ENCODE peak calls at places on chromosomes 6 and 20, in five cellular contexts. One of them, this sample, is unnamed.

GRCh38 chr20:46990017-46990810 is 95.6 kb downstream of the EYA2 start:
- DNase-seq in IMR-90: no peak
- DNase-seq in ovary: no peak
- DNase-seq in pancreas: no peak
- DNase-seq in mesendoderm: no peak
- DNase-seq in this sample: peak; percentile 55

GRCh38 chr6:109441069-109441816 is 719 bp downstream of the SMPD2 start:
- DNase-seq in IMR-90: peak; percentile 47
- DNase-seq in ovary: peak; percentile 54
- DNase-seq in pancreas: peak; percentile 74
- DNase-seq in mesendoderm: peak; percentile 87
- DNase-seq in this sample: peak; percentile 73

GRCh38 chr6:11236351-11236750 is 3.9 kb upstream of the NEDD9 start:
- DNase-seq in IMR-90: no peak
- DNase-seq in ovary: no peak
- DNase-seq in pancreas: no peak
- DNase-seq in mesendoderm: no peak
- DNase-seq in this sample: no peak

GRCh38 chr20:40688129-40689099 is 622 bp downstream of the MAFB start:
- DNase-seq in IMR-90: peak; percentile 1
- DNase-seq in ovary: peak; percentile 28
- DNase-seq in pancreas: peak; percentile 74
- DNase-seq in mesendoderm: no peak
- DNase-seq in this sample: peak; percentile 43

GRCh38 chr6:122715725-122716124 is 63.8 kb upstream of the FABP7 start:
- DNase-seq in IMR-90: peak; percentile 82
- DNase-seq in ovary: no peak
- DNase-seq in pancreas: no peak
- DNase-seq in mesendoderm: no peak
- DNase-seq in this sample: no peak

GRCh38 chr6:43812850-43813584 is 43.0 kb downstream of the VEGFA start:
- DNase-seq in IMR-90: peak; percentile 7
- DNase-seq in ovary: no peak
- DNase-seq in pancreas: no peak
- DNase-seq in mesendoderm: no peak
- DNase-seq in this sample: no peak

GRCh38 chr20:60589624-60590023 is 631.4 kb downstream of the CDH26 start:
- DNase-seq in IMR-90: peak; percentile 3
- DNase-seq in ovary: no peak
- DNase-seq in pancreas: no peak
- DNase-seq in mesendoderm: peak; percentile 69
- DNase-seq in this sample: no peak

GRCh38 chr6:72689107-72689954 is 67.5 kb downstream of the KCNQ5 start:
- DNase-seq in IMR-90: no peak
- DNase-seq in ovary: no peak
- DNase-seq in pancreas: no peak
- DNase-seq in mesendoderm: no peak
- DNase-seq in this sample: no peak

GRCh38 chr6:7590918-7591302 is 912 bp downstream of the SNRNP48 start:
- DNase-seq in IMR-90: peak; percentile 23
- DNase-seq in ovary: no peak
- DNase-seq in pancreas: no peak
- DNase-seq in mesendoderm: peak; percentile 3
- DNase-seq in this sample: no peak

GRCh38 chr6:149318581-149319286 is 1.2 kb downstream of the TAB2 start:
- DNase-seq in IMR-90: no peak
- DNase-seq in ovary: no peak
- DNase-seq in pancreas: no peak
- DNase-seq in mesendoderm: peak; percentile 53
- DNase-seq in this sample: no peak

GRCh38 chr6:2977799-2978558 is 6.6 kb upstream of the SERPINB6 start:
- DNase-seq in IMR-90: no peak
- DNase-seq in ovary: no peak
- DNase-seq in pancreas: no peak
- DNase-seq in mesendoderm: no peak
- DNase-seq in this sample: no peak

GRCh38 chr6:137880633-137881521 is 13.8 kb downstream of the TNFAIP3 start:
- DNase-seq in IMR-90: no peak
- DNase-seq in ovary: no peak
- DNase-seq in pancreas: no peak
- DNase-seq in mesendoderm: no peak
- DNase-seq in this sample: no peak

GRCh38 chr6:21064716-21065340 is 528.7 kb upstream of the SOX4 start:
- DNase-seq in IMR-90: no peak
- DNase-seq in ovary: no peak
- DNase-seq in pancreas: no peak
- DNase-seq in mesendoderm: no peak
- DNase-seq in this sample: no peak

GRCh38 chr6:21885532-21886089 is 292.1 kb downstream of the SOX4 start:
- DNase-seq in IMR-90: peak; percentile 85
- DNase-seq in ovary: peak; percentile 43
- DNase-seq in pancreas: no peak
- DNase-seq in mesendoderm: peak; percentile 41
- DNase-seq in this sample: peak; percentile 66

GRCh38 chr6:160077526-160077925 is 44.1 kb upstream of the SLC22A1 start:
- DNase-seq in IMR-90: peak; percentile 71
- DNase-seq in ovary: no peak
- DNase-seq in pancreas: no peak
- DNase-seq in mesendoderm: no peak
- DNase-seq in this sample: no peak

GRCh38 chr20:37990571-37991151 is 42.6 kb downstream of the TTI1 start:
- DNase-seq in IMR-90: peak; percentile 78
- DNase-seq in ovary: no peak
- DNase-seq in pancreas: no peak
- DNase-seq in mesendoderm: no peak
- DNase-seq in this sample: peak; percentile 82

GRCh38 chr20:61639200-61639599 is 387.1 kb downstream of the CDH4 start:
- DNase-seq in IMR-90: peak; percentile 33
- DNase-seq in ovary: no peak
- DNase-seq in pancreas: no peak
- DNase-seq in mesendoderm: no peak
- DNase-seq in this sample: no peak

GRCh38 chr6:155116571-155116910 is 121.4 kb downstream of the TIAM2 start:
- DNase-seq in IMR-90: peak; percentile 11
- DNase-seq in ovary: no peak
- DNase-seq in pancreas: no peak
- DNase-seq in mesendoderm: no peak
- DNase-seq in this sample: no peak

GRCh38 chr6:79705456-79705995 is 74.4 kb downstream of the SH3BGRL2 start:
- DNase-seq in IMR-90: no peak
- DNase-seq in ovary: no peak
- DNase-seq in pancreas: no peak
- DNase-seq in mesendoderm: no peak
- DNase-seq in this sample: no peak

GRCh38 chr6:147970970-147971369 is 371.7 kb upstream of the SASH1 start:
- DNase-seq in IMR-90: peak; percentile 5
- DNase-seq in ovary: no peak
- DNase-seq in pancreas: no peak
- DNase-seq in mesendoderm: peak; percentile 33
- DNase-seq in this sample: no peak

GRCh38 chr6:136401749-136402148 is 112.1 kb upstream of the BCLAF1 start:
- DNase-seq in IMR-90: peak; percentile 69
- DNase-seq in ovary: no peak
- DNase-seq in pancreas: no peak
- DNase-seq in mesendoderm: no peak
- DNase-seq in this sample: no peak

GRCh38 chr6:24033284-24033683 is 92.7 kb upstream of the NRSN1 start:
- DNase-seq in IMR-90: no peak
- DNase-seq in ovary: no peak
- DNase-seq in pancreas: no peak
- DNase-seq in mesendoderm: peak; percentile 54
- DNase-seq in this sample: no peak

GRCh38 chr6:44189257-44189656 is 27.5 kb upstream of the MYMX start:
- DNase-seq in IMR-90: no peak
- DNase-seq in ovary: no peak
- DNase-seq in pancreas: no peak
- DNase-seq in mesendoderm: no peak
- DNase-seq in this sample: no peak

GRCh38 chr20:9578584-9578983 is 64.2 kb downstream of the LAMP5 start:
- DNase-seq in IMR-90: no peak
- DNase-seq in ovary: no peak
- DNase-seq in pancreas: no peak
- DNase-seq in mesendoderm: no peak
- DNase-seq in this sample: no peak

GRCh38 chr6:122996797-122997520 is 924 bp downstream of the CLVS2 start:
- DNase-seq in IMR-90: no peak
- DNase-seq in ovary: no peak
- DNase-seq in pancreas: no peak
- DNase-seq in mesendoderm: no peak
- DNase-seq in this sample: no peak

GRCh38 chr6:169843991-169844390 is 92.6 kb downstream of the ERMARD start:
- DNase-seq in IMR-90: no peak
- DNase-seq in ovary: no peak
- DNase-seq in pancreas: no peak
- DNase-seq in mesendoderm: no peak
- DNase-seq in this sample: no peak

GRCh38 chr6:37850243-37850642 is 30.7 kb downstream of the ZFAND3 start:
- DNase-seq in IMR-90: no peak
- DNase-seq in ovary: no peak
- DNase-seq in pancreas: no peak
- DNase-seq in mesendoderm: no peak
- DNase-seq in this sample: no peak

GRCh38 chr6:11650297-11650696 is 112.7 kb downstream of the TMEM170B start:
- DNase-seq in IMR-90: peak; percentile 90
- DNase-seq in ovary: no peak
- DNase-seq in pancreas: no peak
- DNase-seq in mesendoderm: peak; percentile 97
- DNase-seq in this sample: no peak

GRCh38 chr6:87815449-87815848 is 113.4 kb upstream of the AKIRIN2 start:
- DNase-seq in IMR-90: no peak
- DNase-seq in ovary: no peak
- DNase-seq in pancreas: no peak
- DNase-seq in mesendoderm: no peak
- DNase-seq in this sample: no peak

GRCh38 chr6:16823700-16824352 is 62.6 kb upstream of the ATXN1 start:
- DNase-seq in IMR-90: no peak
- DNase-seq in ovary: no peak
- DNase-seq in pancreas: no peak
- DNase-seq in mesendoderm: no peak
- DNase-seq in this sample: no peak

GRCh38 chr6:44569931-44570385 is 182.5 kb downstream of the CDC5L start:
- DNase-seq in IMR-90: peak; percentile 7
- DNase-seq in ovary: no peak
- DNase-seq in pancreas: no peak
- DNase-seq in mesendoderm: peak; percentile 28
- DNase-seq in this sample: peak; percentile 44

GRCh38 chr20:3173582-3174441 is 463 bp upstream of the LZTS3 start:
- DNase-seq in IMR-90: peak; percentile 63
- DNase-seq in ovary: peak; percentile 93
- DNase-seq in pancreas: peak; percentile 98
- DNase-seq in mesendoderm: peak; percentile 93
- DNase-seq in this sample: peak; percentile 94

GRCh38 chr20:3171391-3172125 is 1.8 kb downstream of the LZTS3 start:
- DNase-seq in IMR-90: no peak
- DNase-seq in ovary: no peak
- DNase-seq in pancreas: no peak
- DNase-seq in mesendoderm: no peak
- DNase-seq in this sample: peak; percentile 25

GRCh38 chr20:3172933-3173581 is at the start of gene LZTS3:
- DNase-seq in IMR-90: peak; percentile 39
- DNase-seq in ovary: peak; percentile 88
- DNase-seq in pancreas: peak; percentile 83
- DNase-seq in mesendoderm: peak; percentile 87
- DNase-seq in this sample: peak; percentile 86

GRCh38 chr20:3174442-3175263 is 1.3 kb upstream of the LZTS3 start:
- DNase-seq in IMR-90: peak; percentile 11
- DNase-seq in ovary: no peak
- DNase-seq in pancreas: no peak
- DNase-seq in mesendoderm: peak; percentile 92
- DNase-seq in this sample: no peak

GRCh38 chr20:3172126-3172932 is 1.0 kb downstream of the LZTS3 start:
- DNase-seq in IMR-90: no peak
- DNase-seq in ovary: no peak
- DNase-seq in pancreas: no peak
- DNase-seq in mesendoderm: no peak
- DNase-seq in this sample: peak; percentile 28
- H3K4me3 ChIP-seq in IMR-90: peak overlapping the region; percentile 91
- H3K4me3 ChIP-seq in ovary: peak overlapping the region; percentile 99
- H3K4me3 ChIP-seq in pancreas: peak overlapping the region; percentile 83
- H3K4me3 ChIP-seq in mesendoderm: peak overlapping the region; percentile 79
- H3K4me3 ChIP-seq in this sample: peak overlapping the region; percentile 81

DNA sequence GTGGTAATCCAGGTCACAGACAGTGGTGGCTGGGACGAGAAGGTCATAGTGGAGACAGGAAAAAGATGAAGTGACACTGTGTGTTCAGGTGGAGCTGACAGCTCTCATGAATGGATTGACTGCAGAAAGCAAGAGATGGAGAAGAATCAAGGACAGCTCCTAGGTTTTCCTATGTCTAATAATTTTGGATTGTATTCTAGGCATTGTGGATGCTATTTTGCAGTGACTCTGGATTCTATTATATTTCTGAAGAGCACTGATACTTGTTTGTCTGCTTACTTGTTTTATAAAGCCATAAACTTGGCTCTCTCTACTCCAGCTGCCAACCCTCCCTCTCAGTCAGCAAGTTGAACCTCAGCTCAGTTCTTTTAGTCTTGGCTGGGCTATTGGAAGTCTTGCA is 58.7 kb downstream of the BANF2 start:
- DNase-seq in IMR-90: no peak
- DNase-seq in ovary: no peak
- DNase-seq in pancreas: no peak
- DNase-seq in mesendoderm: no peak
- DNase-seq in this sample: no peak
- H3K36me3 ChIP-seq in IMR-90: no peaks in the 10 kb centered on the region
- H3K36me3 ChIP-seq in ovary: no peaks in the 10 kb centered on the region
- H3K36me3 ChIP-seq in pancreas: no peaks in the 10 kb centered on the region
- H3K36me3 ChIP-seq in mesendoderm: no peaks in the 10 kb centered on the region
- H3K36me3 ChIP-seq in this sample: no peaks in the 10 kb centered on the region

GRCh38 chr20:50537546-50538201 is 27.5 kb downstream of the PTPN1 start:
- DNase-seq in IMR-90: no peak
- DNase-seq in ovary: no peak
- DNase-seq in pancreas: no peak
- DNase-seq in mesendoderm: no peak
- DNase-seq in this sample: no peak
- H3K27ac ChIP-seq in IMR-90: peak overlapping the region; percentile 79
- H3K27ac ChIP-seq in ovary: peak overlapping the region; percentile 4
- H3K27ac ChIP-seq in pancreas: no peak overlapping the region
- H3K27ac ChIP-seq in mesendoderm: no peak overlapping the region
- H3K27ac ChIP-seq in this sample: no peak overlapping the region

DNA sequence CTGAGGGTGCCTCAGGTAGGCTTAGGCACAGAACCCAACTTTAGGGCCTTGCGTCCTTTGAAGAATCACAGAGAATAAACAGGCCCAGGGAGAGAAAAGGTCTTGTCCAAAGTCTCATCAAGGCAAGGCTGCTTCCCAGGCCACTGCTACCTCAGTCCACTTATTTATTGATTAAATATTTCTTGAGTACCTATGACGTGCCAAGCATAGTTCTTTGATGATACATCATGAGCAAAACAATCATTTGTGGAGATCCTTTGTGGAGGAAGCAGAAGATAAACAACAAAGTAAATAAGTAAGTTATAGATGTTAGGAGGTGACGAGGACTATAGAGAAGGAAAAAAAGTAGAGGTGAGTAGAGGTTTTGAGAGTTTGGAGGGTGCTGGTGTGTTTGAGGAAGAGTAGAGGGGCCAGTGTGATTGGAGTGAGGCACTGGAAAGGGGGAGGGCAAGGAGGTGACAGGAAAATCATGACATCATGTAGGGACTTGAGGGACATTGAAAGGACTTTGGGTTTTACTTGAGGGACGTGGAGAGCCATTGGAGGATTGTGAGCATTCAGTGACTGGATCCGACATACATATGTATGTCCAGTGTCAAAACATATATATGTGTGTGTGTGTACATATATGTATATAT is 14.1 kb upstream of the CHMP4B start:
- DNase-seq in IMR-90: no peak
- DNase-seq in ovary: no peak
- DNase-seq in pancreas: no peak
- DNase-seq in mesendoderm: no peak
- DNase-seq in this sample: no peak
- H3K4me3 ChIP-seq in IMR-90: no peak overlapping the region
- H3K4me3 ChIP-seq in ovary: no peak overlapping the region
- H3K4me3 ChIP-seq in pancreas: no peak overlapping the region
- H3K4me3 ChIP-seq in mesendoderm: no peak overlapping the region
- H3K4me3 ChIP-seq in this sample: no peak overlapping the region